ENCODE peak calls at places on chromosomes 1 and 21, in six cellular contexts. X is esophagus squamous epithelium, W is left lung, O is K562, U is foreskin fibroblast, K is AG09309. Q is an unnamed sample.

GRCh38 chr1:159091547-159092397 is 15.2 kb upstream of the AIM2 start:
- DNase-seq in X (no peak), K (peak), O (no peak), W (no peak), U (peak), Q (no peak)

GRCh38 chr1:22064751-22065402 is 12.4 kb downstream of the CDC42 start:
- DNase-seq in O (no peak), X (no peak), W (no peak), U (peak), K (no peak), Q (no peak)

GRCh38 chr1:31764307-31765040 is at the start of gene ADGRB2:
- DNase-seq in X (no peak), K (no peak), W (no peak), O (no peak), U (peak), Q (peak)

GRCh38 chr1:12407050-12407961 is 177.5 kb downstream of the VPS13D start:
- DNase-seq in K (peak), W (no peak), X (no peak), U (peak), O (peak), Q (no peak)

GRCh38 chr1:36225298-36225899 is 1.2 kb downstream of the THRAP3 start:
- DNase-seq in W (no peak), U (no peak), K (no peak), X (no peak), O (peak), Q (no peak)

GRCh38 chr21:27564684-27565280 is 597.9 kb upstream of the ADAMTS5 start:
- DNase-seq in O (peak), W (no peak), U (peak), X (no peak), K (no peak), Q (peak)

GRCh38 chr1:2019162-2019542 is at the start of gene GABRD:
- DNase-seq in X (no peak), W (no peak), U (peak), O (no peak), K (no peak), Q (peak)

GRCh38 chr1:216841165-216841564 is 117.9 kb upstream of the ESRRG start:
- DNase-seq in O (no peak), U (no peak), K (no peak), W (no peak), X (no peak), Q (no peak)

GRCh38 chr1:227793948-227794812 is 21.3 kb upstream of the PRSS38 start:
- DNase-seq in U (peak), X (no peak), O (no peak), K (peak), W (no peak), Q (no peak)

GRCh38 chr1:223733898-223734852 is 21.8 kb downstream of the CAPN2 start:
- DNase-seq in O (no peak), X (no peak), K (no peak), W (peak), U (no peak), Q (no peak)

GRCh38 chr1:223401873-223402789 is 8.9 kb downstream of the CCDC185 start:
- DNase-seq in O (peak), W (no peak), U (peak), K (peak), X (no peak), Q (no peak)

GRCh38 chr1:45820797-45821196 is 17.4 kb downstream of the MAST2 start:
- DNase-seq in X (no peak), U (no peak), W (no peak), O (no peak), K (no peak), Q (no peak)

GRCh38 chr1:2854611-2855010 is 53.1 kb upstream of the TTC34 start:
- DNase-seq in W (no peak), U (no peak), O (no peak), K (no peak), X (no peak), Q (no peak)

DNA sequence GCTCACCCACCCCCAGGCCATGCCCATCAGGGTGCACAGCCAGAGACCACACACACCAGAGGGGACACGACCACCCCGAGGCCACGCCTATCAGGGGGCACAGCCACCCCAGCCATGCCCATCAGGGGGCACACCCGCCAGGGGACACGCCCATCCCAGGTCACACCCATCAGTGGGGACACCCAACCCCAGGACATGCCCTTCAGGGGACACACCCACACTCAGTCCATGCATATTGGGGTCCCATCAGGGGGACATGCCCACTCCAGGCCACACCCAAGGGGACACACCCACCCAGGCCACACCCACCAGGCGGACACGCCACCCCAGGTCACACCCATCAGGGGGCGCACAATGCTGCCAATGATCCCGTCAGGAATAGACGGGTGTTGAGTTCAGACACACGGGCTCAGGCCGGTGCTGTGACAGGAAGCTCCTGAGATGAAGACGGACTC is 20.7 kb downstream of the MCM3AP start:
- DNase-seq in O (peak), K (no peak), U (no peak), W (no peak), X (no peak), Q (no peak)
- TF ChIP-seq CTCF in O (peak), K (no peak), U (no peak), W (no peak), X (no peak), Q (no peak)

DNA sequence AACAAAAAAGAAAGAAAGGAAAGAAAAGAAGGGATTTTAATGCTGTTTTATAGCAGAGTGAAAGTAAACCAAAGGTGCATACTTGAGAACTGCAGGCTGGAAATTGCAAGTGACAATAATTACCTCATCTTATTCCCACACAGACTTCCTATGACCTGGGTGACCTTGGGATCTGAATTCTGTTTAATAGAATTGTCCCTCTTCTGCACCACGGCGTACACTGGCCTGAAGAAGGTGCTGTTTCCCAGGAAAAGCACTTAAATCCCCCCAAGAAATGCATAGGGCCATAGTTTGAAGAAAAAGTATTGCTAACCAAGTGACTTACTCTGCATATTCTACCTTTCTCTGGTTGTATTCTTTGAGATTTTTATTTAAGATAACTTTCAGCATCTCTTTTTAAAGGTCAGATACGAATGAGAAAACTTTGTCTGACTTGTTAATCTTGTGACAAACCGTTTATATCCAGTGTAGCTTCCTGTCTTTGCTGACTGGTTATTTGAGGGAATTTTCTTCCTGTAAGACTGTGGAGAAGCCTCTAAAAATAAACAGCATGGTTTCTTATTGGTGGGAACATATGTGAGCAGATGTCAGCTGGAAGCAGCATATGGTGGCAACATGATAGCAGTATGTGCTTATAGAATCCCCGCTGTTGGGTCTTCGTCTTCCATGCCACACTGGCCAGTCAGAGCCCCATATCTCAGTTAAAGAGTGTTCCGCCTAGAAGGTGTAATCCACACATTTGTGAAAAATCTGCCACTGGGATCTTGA is 16.3 kb downstream of the TGFB2 start:
- DNase-seq in W (no peak), U (peak), K (no peak), O (peak), X (no peak), Q (no peak)
- TF ChIP-seq CTCF in W (no peak), U (peak), K (peak), O (peak), X (no peak), Q (peak)

GRCh38 chr21:16279658-16280581 is 550.1 kb downstream of the USP25 start:
- DNase-seq in U (peak), W (no peak), K (peak), O (no peak), X (no peak), Q (peak)
- TF ChIP-seq CTCF in U (no peak), W (no peak), K (peak), O (no peak), X (no peak), Q (no peak)

DNA sequence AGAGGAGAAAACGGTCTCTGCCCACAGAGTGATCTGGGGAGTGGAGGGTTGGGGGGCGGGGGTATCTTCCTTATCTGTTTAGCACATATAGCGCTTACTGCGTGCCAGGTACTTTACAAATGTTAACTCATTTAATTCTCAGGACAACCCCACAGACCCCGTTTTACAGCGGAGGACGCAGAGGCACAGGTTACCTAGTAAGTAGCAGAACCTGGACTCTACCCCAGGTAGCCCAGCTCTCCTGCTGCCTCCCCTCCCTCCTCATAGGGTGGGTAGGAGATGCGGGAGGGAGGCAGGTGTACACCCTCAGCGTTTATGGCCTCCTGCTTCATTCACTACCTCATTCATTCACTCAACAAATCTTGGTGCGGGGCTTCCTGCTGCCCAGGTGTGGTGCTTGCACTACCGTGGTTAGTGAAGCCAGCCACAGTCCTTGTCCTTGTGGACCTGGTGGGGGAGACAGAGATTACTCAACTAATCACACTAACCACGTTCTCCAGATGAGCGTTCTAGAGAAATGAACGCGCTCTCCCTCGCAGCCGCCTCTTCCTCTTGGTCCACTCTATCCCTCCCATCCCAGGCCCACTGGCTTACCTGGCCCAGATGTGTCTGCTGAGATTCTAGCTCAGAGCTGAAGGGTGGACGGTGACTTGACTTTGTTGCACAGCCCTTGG is 102.0 kb downstream of the IER5 start:
- DNase-seq in O (peak), X (no peak), W (no peak), K (no peak), U (no peak), Q (no peak)
- TF ChIP-seq CTCF in O (peak), X (no peak), W (no peak), K (no peak), U (no peak), Q (no peak)

DNA sequence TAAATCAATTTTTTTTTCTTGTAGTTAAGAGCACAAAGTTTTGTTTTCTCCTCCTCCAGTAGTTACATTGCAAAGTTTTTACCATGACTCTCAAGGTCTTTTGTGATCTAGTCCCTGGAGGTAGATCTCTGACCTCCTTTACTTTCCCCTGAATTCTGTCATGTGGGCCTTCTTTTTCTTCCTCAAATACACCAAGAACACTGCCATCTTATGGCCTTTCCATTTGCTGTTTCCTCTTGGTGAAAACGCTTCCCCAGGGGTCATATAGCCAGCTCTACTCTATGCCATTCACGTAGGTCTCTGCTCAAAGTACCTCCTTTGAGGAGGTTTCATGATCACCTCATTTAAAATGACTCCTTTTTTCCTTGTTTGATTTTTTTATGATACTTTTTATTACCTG is 2.7 kb downstream of the DDX20 start:
- DNase-seq in X (no peak), K (no peak), W (no peak), O (no peak), U (no peak), Q (no peak)
- TF ChIP-seq CTCF in X (no peak), K (peak), W (no peak), O (peak), U (no peak), Q (no peak)

GRCh38 chr1:73635021-73635420 is 563.0 kb downstream of the LRRIQ3 start:
- DNase-seq in U (no peak), W (no peak), K (no peak), O (no peak), X (no peak), Q (no peak)
- TF ChIP-seq CTCF in U (no peak), W (no peak), K (no peak), O (no peak), X (no peak), Q (no peak)

DNA sequence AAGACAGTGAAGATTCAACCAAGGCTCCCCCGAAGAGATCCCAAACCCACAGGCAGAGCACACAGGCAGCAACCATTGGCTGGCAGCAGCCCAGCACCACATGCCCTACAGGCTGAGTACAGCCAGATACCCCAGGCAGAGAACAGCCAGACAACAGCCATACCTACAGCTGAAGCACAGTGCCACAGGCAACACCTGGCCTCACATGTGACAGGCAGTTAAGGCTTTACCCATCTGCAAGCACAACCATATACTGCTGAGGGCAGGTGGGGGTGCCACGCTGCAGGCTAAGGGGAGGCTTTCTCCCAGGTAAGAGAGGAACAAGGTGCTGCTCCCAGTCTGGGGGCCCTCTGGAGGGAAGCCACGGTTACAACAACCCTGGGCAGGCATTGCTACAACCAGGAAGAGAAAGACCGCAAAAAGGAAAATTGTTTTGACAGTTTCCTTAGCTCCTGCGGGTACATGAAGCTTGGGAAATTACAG is 12.3 kb downstream of the CHIT1 start:
- DNase-seq in O (peak), U (no peak), W (no peak), X (no peak), K (no peak), Q (no peak)
- TF ChIP-seq CTCF in O (peak), U (no peak), W (no peak), X (no peak), K (peak), Q (no peak)

DNA sequence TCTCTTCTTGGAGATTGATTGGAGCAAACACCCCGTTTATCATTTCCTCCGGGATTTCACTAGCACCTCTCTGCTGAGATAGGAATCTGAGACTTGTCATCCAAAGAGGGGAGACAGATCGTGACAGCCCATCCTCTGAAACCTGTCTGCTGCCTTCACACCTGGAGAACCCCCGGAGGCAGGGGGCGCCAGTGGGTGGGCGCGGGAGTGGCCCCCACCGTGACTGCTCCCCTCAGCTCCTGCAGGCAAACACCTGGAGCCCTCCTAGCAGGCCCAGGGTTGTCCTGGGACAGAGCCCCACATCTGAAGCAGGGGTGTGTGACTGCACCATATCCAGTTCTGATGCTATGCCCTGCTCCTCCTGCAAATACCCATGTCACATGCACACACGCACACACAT is 209.5 kb upstream of the POU3F1 start:
- DNase-seq in W (no peak), U (no peak), O (no peak), X (no peak), K (no peak), Q (no peak)
- TF ChIP-seq CTCF in W (no peak), U (no peak), O (no peak), X (no peak), K (no peak), Q (no peak)

DNA sequence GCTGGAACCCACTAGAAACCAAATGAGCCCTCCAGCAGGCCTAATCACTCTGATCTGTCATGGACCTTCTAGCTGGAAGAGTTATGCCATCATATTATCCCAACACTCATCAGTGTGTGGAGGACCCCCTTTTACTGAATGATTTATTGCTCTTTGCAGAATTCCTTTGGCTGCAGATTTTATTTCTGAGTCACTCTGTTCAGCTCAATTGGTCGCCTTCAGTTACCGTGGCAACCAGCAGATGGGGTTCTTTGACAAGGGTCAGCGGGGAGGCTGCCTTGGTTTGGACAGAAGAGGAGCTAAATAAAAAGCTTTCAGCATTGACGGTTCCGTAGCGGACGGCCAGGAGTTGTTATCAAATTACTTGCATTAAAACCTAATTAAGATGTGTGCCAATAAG is 220.1 kb downstream of the SDCCAG8 start:
- DNase-seq in O (peak), W (no peak), U (no peak), X (no peak), K (no peak), Q (peak)
- TF ChIP-seq CTCF in O (peak), W (no peak), U (no peak), X (no peak), K (peak), Q (no peak)

Q was measured in neural crest cell.